ENCODE peak calls at places on chromosome 7, in six cellular contexts. E is neural progenitor cell, O is heart right ventricle, G is aorta, L is adrenal gland, P is SJSA1. J is an unnamed sample. For H3K9me3, the result is how much of the 10 kb centered on the place peaks cover.

GRCh38 chr7:43431020-43431595 is 151.8 kb upstream of the STK17A start:
- DNase-seq in E (no peak), O (no peak), G (no peak), L (no peak), P (no peak), J (no peak)

GRCh38 chr7:32019008-32019578 is 51.1 kb downstream of the PDE1C start:
- DNase-seq in E (no peak), O (no peak), G (no peak), L (no peak), P (no peak), J (no peak)

GRCh38 chr7:105759670-105760548 is 116.5 kb downstream of the ATXN7L1 start:
- DNase-seq in E (peak), O (peak), G (no peak), L (peak), P (no peak), J (no peak)

GRCh38 chr7:127995157-127995865 is 35.9 kb downstream of the LRRC4 start:
- DNase-seq in E (no peak), O (no peak), G (no peak), L (peak), P (peak), J (no peak)

GRCh38 chr7:14418633-14419032 is 429.2 kb upstream of the ETV1 start:
- DNase-seq in E (no peak), O (no peak), G (no peak), L (no peak), P (no peak), J (no peak)

GRCh38 chr7:83514977-83515376 is 134.0 kb downstream of the SEMA3E start:
- DNase-seq in E (no peak), O (no peak), G (no peak), L (no peak), P (no peak), J (no peak)

GRCh38 chr7:79502151-79502550 is 48.7 kb upstream of the MAGI2 start:
- DNase-seq in E (no peak), O (no peak), G (no peak), L (no peak), P (no peak), J (no peak)

GRCh38 chr7:50651227-50651989 is 86.2 kb upstream of the DDC start:
- DNase-seq in E (no peak), O (no peak), G (no peak), L (no peak), P (no peak), J (no peak)

GRCh38 chr7:128115821-128116723 is 84.8 kb upstream of the LRRC4 start:
- DNase-seq in E (no peak), O (no peak), G (no peak), L (no peak), P (no peak), J (no peak)

GRCh38 chr7:32093415-32094408 is 23.5 kb upstream of the PDE1C start:
- DNase-seq in E (no peak), O (peak), G (peak), L (peak), P (no peak), J (no peak)

GRCh38 chr7:149669121-149669818 is 104.1 kb downstream of the ZNF467 start:
- DNase-seq in E (no peak), O (no peak), G (no peak), L (no peak), P (no peak), J (no peak)

GRCh38 chr7:100655908-100656674 is at the start of gene ACTL6B:
- DNase-seq in E (peak), O (peak), G (peak), L (peak), P (no peak), J (no peak)

GRCh38 chr7:95867309-95867708 is 95.0 kb downstream of the DYNC1I1 start:
- DNase-seq in E (peak), O (no peak), G (no peak), L (no peak), P (no peak), J (no peak)

GRCh38 chr7:143399151-143399550 is 9.5 kb downstream of the EPHA1 start:
- DNase-seq in E (no peak), O (no peak), G (peak), L (no peak), P (no peak), J (no peak)

GRCh38 chr7:134695321-134695860 is 48.7 kb downstream of the BPGM start:
- DNase-seq in E (no peak), O (no peak), G (no peak), L (peak), P (peak), J (no peak)

GRCh38 chr7:47191876-47192291 is 390.0 kb downstream of the TNS3 start:
- DNase-seq in E (no peak), O (no peak), G (no peak), L (no peak), P (no peak), J (no peak)

GRCh38 chr7:128399991-128400390 is 9.8 kb downstream of the IMPDH1 start:
- DNase-seq in E (no peak), O (no peak), G (no peak), L (no peak), P (no peak), J (no peak)

GRCh38 chr7:42192851-42193456 is 44.1 kb downstream of the GLI3 start:
- DNase-seq in E (peak), O (no peak), G (no peak), L (no peak), P (peak), J (no peak)

GRCh38 chr7:29080803-29081202 is 65.5 kb downstream of the CPVL start:
- DNase-seq in E (no peak), O (no peak), G (no peak), L (no peak), P (no peak), J (no peak)

GRCh38 chr7:150428671-150429451 is 21.6 kb upstream of the GIMAP8 start:
- DNase-seq in E (peak), O (no peak), G (no peak), L (peak), P (no peak), J (no peak)

GRCh38 chr7:106166651-106167342 is 54.7 kb upstream of the SYPL1 start:
- DNase-seq in E (peak), O (no peak), G (no peak), L (peak), P (peak), J (no peak)

GRCh38 chr7:49718755-49719154 is 54.7 kb upstream of the VWC2 start:
- DNase-seq in E (no peak), O (no peak), G (no peak), L (no peak), P (no peak), J (no peak)

GRCh38 chr7:10100572-10100971 is 873.1 kb upstream of the PHF14 start:
- DNase-seq in E (no peak), O (no peak), G (no peak), L (no peak), P (no peak), J (no peak)

GRCh38 chr7:30979027-30979426 is 15.3 kb downstream of the GHRHR start:
- DNase-seq in E (no peak), O (no peak), G (peak), L (no peak), P (no peak), J (no peak)

GRCh38 chr7:114979388-114979787 is 57.5 kb downstream of the MDFIC start:
- DNase-seq in E (no peak), O (peak), G (no peak), L (peak), P (no peak), J (no peak)

GRCh38 chr7:129959480-129960332 is 6.9 kb upstream of the UBE2H start:
- DNase-seq in E (no peak), O (no peak), G (peak), L (no peak), P (no peak), J (peak)

GRCh38 chr7:2017914-2018785 is 214.6 kb downstream of the MAD1L1 start:
- DNase-seq in E (no peak), O (peak), G (peak), L (no peak), P (no peak), J (peak)

GRCh38 chr7:4103352-4104091 is 578.6 kb upstream of the FOXK1 start:
- DNase-seq in E (no peak), O (no peak), G (no peak), L (no peak), P (no peak), J (no peak)

GRCh38 chr7:135328053-135328452 is 94.4 kb downstream of the STRA8 start:
- DNase-seq in E (no peak), O (no peak), G (no peak), L (no peak), P (no peak), J (no peak)

GRCh38 chr7:135385209-135385608 is 124.7 kb downstream of the CNOT4 start:
- DNase-seq in E (no peak), O (no peak), G (no peak), L (no peak), P (no peak), J (no peak)

GRCh38 chr7:24786306-24786705 is 29.0 kb upstream of the GSDME start:
- DNase-seq in E (no peak), O (no peak), G (no peak), L (no peak), P (no peak), J (no peak)

GRCh38 chr7:74466196-74466813 is 12.6 kb downstream of the GTF2IRD1 start:
- DNase-seq in E (peak), O (peak), G (no peak), L (peak), P (no peak), J (no peak)

GRCh38 chr7:45259966-45260646 is 102.5 kb downstream of the RAMP3 start:
- DNase-seq in E (peak), O (peak), G (peak), L (peak), P (peak), J (peak)

GRCh38 chr7:155644971-155645509 is 579 bp downstream of the RBM33 start:
- DNase-seq in E (peak), O (no peak), G (no peak), L (peak), P (peak), J (no peak)

GRCh38 chr7:151434549-151434948 is 5.4 kb downstream of the CRYGN start:
- DNase-seq in E (no peak), O (no peak), G (no peak), L (no peak), P (no peak), J (no peak)

GRCh38 chr7:64533756-64534155 is 29.1 kb downstream of the ZNF680 start:
- DNase-seq in E (no peak), O (no peak), G (no peak), L (no peak), P (no peak), J (no peak)
- H3K9me3 ChIP-seq in E (half or more), O (under half), G (under half), L (under half), P (under half), J (under half)

DNA sequence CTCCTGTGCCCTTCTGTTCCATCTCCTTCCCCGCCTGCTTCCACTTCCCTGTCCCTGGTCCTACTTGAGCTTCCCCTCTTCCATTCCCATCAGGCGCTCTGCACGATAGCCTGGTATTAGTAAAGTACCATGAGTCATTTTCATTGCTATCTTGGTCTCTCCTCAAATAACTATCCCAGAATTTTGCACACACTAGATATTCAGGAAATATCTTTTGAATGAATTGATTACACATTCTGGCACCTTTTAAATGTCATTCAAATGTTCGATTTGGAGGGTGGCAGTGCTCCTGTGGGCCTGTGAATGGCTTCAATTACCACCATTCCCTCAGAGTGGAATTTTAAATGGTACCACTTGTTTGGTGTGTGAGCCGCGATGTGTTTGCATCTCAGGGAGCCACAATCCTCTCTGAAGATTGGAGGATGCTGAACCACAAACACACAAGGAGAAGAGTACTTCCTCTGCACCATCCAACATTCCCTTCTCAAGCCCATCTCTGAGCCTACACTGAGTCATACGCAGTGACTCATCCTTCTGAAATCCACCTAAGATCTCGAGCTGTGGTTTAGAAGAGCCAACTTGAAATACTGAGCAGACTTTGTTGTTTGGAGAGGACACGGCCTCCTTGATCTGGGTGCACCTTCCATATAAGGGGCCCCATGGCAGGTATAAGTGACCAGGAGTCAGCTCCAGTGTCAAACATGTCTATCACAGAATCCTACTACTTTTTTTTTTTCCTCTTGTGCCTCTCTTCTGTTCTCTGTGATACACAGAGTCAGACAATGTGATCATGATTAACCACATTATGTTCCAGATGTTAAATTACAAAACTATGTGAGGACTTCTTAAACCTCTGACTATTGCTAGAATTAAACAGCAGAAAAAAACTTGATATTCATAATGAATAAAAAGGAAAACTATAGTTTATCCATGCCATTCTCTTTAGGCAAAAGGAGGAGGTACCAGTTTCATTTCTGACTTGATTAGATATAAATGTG is 81.9 kb downstream of the BMPER start:
- DNase-seq in E (no peak), O (no peak), G (no peak), L (no peak), P (peak), J (no peak)
- H3K27ac ChIP-seq in E (no peak), O (no peak), G (no peak), L (no peak), P (peak), J (no peak)

DNA sequence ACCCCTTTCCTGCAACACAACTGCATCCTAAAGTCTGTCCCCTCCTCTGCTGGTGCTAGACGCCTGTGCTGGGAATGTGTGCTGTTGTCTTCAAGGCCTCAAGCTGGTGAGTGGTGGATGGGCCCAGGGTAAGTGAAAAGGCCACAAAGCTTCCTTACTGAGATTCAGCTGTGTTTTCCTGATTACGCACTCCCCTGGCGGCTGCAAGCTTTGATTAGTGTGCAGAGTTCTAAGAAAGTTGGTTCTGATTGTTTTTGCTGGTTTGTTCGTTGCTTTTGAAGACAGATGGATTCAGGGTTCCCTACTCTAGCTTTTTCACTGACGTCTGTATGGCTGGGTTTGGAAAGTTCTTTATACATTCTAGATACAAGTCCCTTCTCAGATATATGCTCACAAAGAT is 11.9 kb upstream of the FOXL3 start:
- DNase-seq in E (no peak), O (no peak), G (peak), L (no peak), P (no peak), J (peak)
- H3K9me3 ChIP-seq in E (under half), O (under half), G (under half), L (under half), P (under half), J (under half)

DNA sequence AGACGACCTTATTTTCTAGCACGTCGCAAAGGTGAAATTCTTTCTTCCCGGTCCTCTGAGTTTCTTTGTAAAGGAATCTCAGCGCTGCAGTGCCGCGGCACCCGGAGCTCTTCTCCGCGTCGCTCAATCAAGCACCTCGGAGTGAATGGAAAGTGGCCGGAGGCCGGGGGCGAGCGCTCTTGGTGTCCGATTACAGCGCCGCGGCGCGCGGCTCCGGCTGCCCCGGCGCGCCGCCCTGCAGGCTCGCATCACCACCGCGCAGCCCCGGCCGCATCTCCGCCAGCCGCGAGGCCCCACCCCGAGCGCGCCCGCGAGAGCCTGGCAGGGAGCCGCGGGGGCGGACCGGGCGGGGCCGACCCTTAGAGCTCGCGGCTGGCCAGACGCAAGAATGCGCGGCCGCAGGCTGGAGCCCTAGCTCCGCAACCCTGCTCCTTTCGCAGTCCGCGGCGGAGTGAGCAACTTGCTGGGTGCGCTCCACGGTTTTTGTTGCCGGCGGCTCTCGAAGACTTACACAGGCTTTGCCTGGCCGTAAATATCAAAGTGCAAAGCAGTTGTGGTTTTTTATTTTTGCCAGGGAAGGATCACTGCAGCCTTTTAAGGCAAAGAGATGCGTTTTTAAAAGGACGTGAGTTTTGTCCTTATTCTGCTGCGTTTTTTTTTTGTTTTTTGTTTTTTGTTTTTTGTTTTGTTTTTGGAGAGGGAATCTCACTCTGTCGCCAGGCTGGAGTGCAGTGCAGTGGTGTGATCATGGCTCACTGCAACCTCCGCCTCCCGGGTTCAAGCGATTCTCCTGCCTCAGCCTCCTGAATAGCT is at the start of gene SEMA3C:
- DNase-seq in E (peak), O (peak), G (peak), L (peak), P (peak), J (peak)
- H3K27ac ChIP-seq in E (no peak), O (peak), G (no peak), L (no peak), P (peak), J (peak)

DNA sequence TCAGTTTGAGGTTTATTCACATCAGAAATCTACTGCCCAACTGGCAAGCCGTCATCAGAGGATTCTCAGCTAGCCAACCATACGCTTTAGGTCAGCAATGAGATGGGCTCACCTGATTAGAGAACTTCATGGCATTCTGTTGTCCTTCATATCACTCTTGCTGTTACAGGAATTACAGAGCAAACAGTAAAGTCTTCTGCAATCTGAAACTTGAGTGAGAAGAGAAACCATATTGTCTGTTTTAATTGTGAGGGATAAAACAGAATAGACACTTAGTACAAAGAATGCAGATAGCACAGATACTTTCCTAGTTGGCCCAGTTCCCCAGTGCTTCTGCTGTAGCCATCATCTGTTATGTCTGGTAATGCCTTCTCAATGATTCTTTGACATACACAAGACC is 366.6 kb downstream of the EXOC4 start:
- DNase-seq in E (no peak), O (no peak), G (no peak), L (no peak), P (no peak), J (no peak)
- H3K9me3 ChIP-seq in E (under half), O (under half), G (under half), L (under half), P (under half), J (under half)

DNA sequence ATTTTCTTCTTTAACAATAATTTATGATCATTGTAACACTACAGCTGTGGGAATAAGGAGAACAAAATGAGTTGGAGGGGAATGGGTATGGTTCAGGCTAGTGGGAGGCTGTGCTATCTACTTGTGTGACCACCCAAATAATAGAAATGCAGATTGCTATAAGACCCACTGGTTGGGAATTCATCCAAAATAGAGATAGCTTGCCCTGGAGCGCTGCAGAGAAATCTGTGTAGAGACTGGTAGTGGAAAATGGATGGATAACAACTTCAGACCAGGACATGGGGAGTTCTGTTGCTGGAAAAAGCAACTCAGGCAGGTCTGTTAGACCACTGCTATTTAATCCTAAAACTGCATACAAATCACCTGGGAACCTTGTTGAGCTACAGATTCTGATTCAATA is 137.1 kb upstream of the MKLN1 start:
- DNase-seq in E (no peak), O (no peak), G (no peak), L (no peak), P (no peak), J (no peak)
- H3K27ac ChIP-seq in E (no peak), O (no peak), G (no peak), L (peak), P (no peak), J (no peak)

J was measured in kidney.